ENCODE peak calls at places on chromosomes 11 and 22, in seven cellular contexts. L is K562, N is GM12878, B is SK-N-SH, G is HCT116, J is H1, Q is HepG2. V is an unnamed sample.

GRCh38 chr11:132910016-132910760 is 622.1 kb downstream of the OPCML start:
- DNase-seq in Q (no peak), G (no peak), B (no peak), L (no peak), N (no peak), J (no peak), V (no peak)

GRCh38 chr11:71281901-71282300 is 29.5 kb upstream of the SHANK2 start:
- DNase-seq in N (no peak), B (no peak), G (no peak), Q (no peak), J (no peak), L (no peak), V (no peak)

GRCh38 chr22:27283714-27284113 is 517.8 kb downstream of the MN1 start:
- DNase-seq in L (peak; percentile 58), J (no peak), Q (no peak), G (peak; percentile 15), N (no peak), B (no peak), V (peak; percentile 32)

GRCh38 chr11:16512842-16513241 is 156.5 kb upstream of the SOX6 start:
- DNase-seq in Q (no peak), J (no peak), N (no peak), B (no peak), G (no peak), L (no peak), V (no peak)

GRCh38 chr11:119028346-119029068 is 2.2 kb downstream of the SLC37A4 start:
- DNase-seq in G (no peak), L (no peak), N (no peak), J (no peak), B (no peak), Q (no peak), V (no peak)

GRCh38 chr11:3021125-3021524 is 29.0 kb upstream of the NAP1L4 start:
- DNase-seq in L (peak; percentile 70), B (peak; percentile 76), J (no peak), Q (peak; percentile 88), N (no peak), G (peak; percentile 31), V (peak; percentile 71)

GRCh38 chr11:36455658-36456111 is 54.4 kb downstream of the TRAF6 start:
- DNase-seq in L (no peak), J (no peak), B (peak; percentile 35), G (no peak), N (no peak), Q (no peak), V (no peak)

GRCh38 chr22:19122752-19123492 is 710 bp upstream of the DGCR2 start:
- DNase-seq in J (no peak), N (no peak), Q (no peak), G (no peak), L (no peak), B (peak; percentile 63), V (no peak)

GRCh38 chr11:103601230-103601846 is 435.1 kb upstream of the DDI1 start:
- DNase-seq in Q (peak; percentile 35), N (no peak), G (no peak), L (peak; percentile 55), J (peak; percentile 59), B (peak; percentile 47), V (peak; percentile 74)

GRCh38 chr22:43567691-43568308 is 156.0 kb downstream of the MPPED1 start:
- DNase-seq in L (no peak), N (no peak), Q (no peak), B (no peak), J (no peak), G (no peak), V (no peak)

GRCh38 chr11:71247551-71248250 is 4.7 kb downstream of the SHANK2 start:
- DNase-seq in Q (no peak), L (no peak), J (no peak), N (no peak), G (no peak), B (no peak), V (no peak)

GRCh38 chr11:79538775-79539174 is 97.9 kb upstream of the TENM4 start:
- DNase-seq in Q (no peak), J (no peak), L (no peak), B (no peak), G (no peak), N (no peak), V (no peak)

GRCh38 chr11:19547044-19547443 is 165.6 kb upstream of the NAV2 start:
- DNase-seq in B (no peak), L (no peak), G (no peak), J (no peak), Q (no peak), N (no peak), V (no peak)

GRCh38 chr11:16946477-16947282 is 67.5 kb downstream of the PLEKHA7 start:
- DNase-seq in Q (no peak), B (no peak), G (no peak), J (no peak), L (no peak), N (peak; percentile 72), V (no peak)

GRCh38 chr11:60866911-60867870 is at the start of gene ZP1:
- DNase-seq in B (no peak), N (no peak), G (no peak), J (no peak), Q (no peak), L (no peak), V (peak; percentile 58)

GRCh38 chr11:121435796-121436511 is 16.2 kb upstream of the SORL1 start:
- DNase-seq in L (no peak), J (no peak), Q (no peak), B (no peak), G (no peak), N (no peak), V (no peak)

GRCh38 chr11:116267146-116267545 is 505.6 kb downstream of the BUD13 start:
- DNase-seq in Q (no peak), N (no peak), B (no peak), L (no peak), G (no peak), J (no peak), V (no peak)

GRCh38 chr22:48451891-48452290 is 1375.8 kb downstream of the BRD1 start:
- DNase-seq in Q (no peak), G (no peak), L (no peak), B (no peak), N (no peak), J (no peak), V (no peak)

GRCh38 chr22:43477151-43477725 is 65.4 kb downstream of the MPPED1 start:
- DNase-seq in J (no peak), L (no peak), B (no peak), N (no peak), Q (no peak), G (no peak), V (no peak)

GRCh38 chr22:20155330-20156041 is 4.6 kb upstream of the CCDC188 start:
- DNase-seq in Q (peak; percentile 19), G (no peak), N (no peak), L (peak; percentile 86), J (no peak), B (peak; percentile 96), V (no peak)

GRCh38 chr11:8354622-8355417 is 91.1 kb upstream of the LMO1 start:
- DNase-seq in G (no peak), B (peak; percentile 79), N (no peak), L (no peak), Q (no peak), J (no peak), V (no peak)

GRCh38 chr11:134607963-134608750 is 196.1 kb upstream of the B3GAT1 start:
- DNase-seq in G (no peak), J (peak; percentile 35), N (no peak), B (no peak), L (no peak), Q (no peak), V (peak; percentile 76)

DNA sequence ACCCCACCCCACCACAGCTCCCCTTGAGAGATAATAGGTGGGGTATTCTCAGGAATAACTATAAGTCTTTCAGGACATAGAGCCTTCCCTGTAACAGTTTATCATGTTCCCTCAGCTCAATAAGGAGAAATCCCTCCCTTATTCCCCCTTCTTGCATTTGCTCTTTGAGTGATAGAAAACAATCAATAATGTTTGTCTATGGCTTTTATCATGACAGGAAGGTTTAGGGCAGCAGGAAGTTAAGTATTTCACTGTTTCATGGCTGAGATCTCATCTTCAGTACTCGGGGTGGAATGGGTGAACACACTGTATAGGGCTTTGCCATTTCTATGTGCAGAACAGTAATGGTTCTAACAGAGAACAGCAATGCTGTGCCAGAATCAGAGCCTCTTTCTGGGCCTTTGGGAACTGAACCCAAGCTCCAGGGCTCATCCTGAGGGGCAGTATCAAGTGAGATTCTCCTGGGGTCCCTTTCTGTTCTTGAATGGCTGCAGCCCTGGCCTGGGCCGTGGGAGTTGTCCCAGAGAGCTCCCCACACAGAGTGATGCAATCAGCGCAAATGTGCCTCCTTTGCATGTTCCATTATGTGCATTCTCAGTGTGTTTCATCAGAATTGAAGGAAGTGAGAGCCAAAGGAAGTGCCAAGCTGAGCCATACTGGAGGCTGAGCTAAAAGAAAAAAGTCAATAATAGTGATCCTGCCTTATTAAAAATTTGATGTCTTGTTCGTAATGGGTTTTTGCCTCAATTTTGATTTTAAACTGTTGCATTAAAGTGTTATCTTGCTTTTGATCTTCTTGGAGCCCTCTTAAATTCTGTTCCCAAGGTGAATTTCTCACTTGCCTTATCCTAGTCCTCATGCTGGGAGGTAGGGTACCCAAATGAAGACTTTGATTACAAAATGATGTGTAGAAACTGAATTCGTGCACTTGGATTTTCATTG is 2.9 kb upstream of the CYP2R1 start:
- DNase-seq in N (no peak), Q (no peak), G (no peak), L (no peak), J (no peak), B (no peak), V (no peak)
- TF ChIP-seq JUND in N (no peak), Q (no peak), G (no peak), L (peak; percentile 86), J (no peak), B (no peak), V (no peak)

GRCh38 chr11:241634-242033 is 4.9 kb downstream of the PSMD13 start:
- DNase-seq in Q (no peak), G (no peak), J (no peak), L (no peak), N (no peak), B (no peak), V (no peak)
- TF ChIP-seq JUND in Q (no peak), G (no peak), J (no peak), L (no peak), N (no peak), B (no peak), V (no peak)

DNA sequence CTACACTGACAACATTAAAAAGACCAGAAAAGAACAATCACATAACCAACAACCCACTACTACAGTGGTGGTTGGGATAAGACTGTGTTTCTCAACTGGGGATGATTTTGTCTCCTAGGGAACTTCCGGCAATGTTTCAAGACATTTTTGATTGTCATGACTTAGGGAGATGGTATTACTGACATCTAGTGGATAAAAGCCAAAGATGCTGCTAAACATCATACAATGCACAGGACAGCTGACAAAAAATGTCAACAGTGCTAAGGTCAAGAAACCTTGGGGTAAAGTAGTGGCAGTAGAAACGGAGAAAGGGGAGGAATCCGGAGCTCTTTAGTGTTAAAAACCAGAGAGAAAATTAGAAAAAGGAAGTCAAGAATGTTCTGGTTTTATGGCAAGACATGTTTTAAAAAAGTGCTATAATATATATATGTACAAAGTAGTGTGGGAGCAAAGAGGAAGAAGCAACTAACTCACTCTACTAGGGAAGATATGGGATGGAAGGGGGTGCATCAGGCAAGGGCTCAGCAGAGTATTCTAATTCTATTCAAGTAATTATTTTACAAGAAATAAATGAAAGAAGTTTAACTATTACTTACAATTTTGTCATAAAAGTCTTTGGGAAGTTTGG is 37.2 kb downstream of the CKAP5 start:
- DNase-seq in J (no peak), Q (peak; percentile 25), G (peak; percentile 13), N (no peak), B (peak; percentile 10), L (no peak), V (no peak)
- TF ChIP-seq JUND in J (no peak), Q (no peak), G (no peak), N (no peak), B (no peak), L (no peak), V (no peak)

GRCh38 chr11:77637345-77638165 is at the start of gene CLNS1A:
- DNase-seq in Q (peak; percentile 87), B (peak; percentile 89), L (peak; percentile 75), G (peak; percentile 82), N (peak; percentile 68), J (peak; percentile 85), V (peak; percentile 72)
- TF ChIP-seq JUND in Q (peak; percentile 16), B (no peak), L (no peak), G (no peak), N (no peak), J (no peak), V (no peak)